ENCODE peak calls at places on chromosomes 16 and 17, in ten cellular contexts. One of them, this sample, is unnamed.

GRCh38 chr17:12099412-12099811 is 78.7 kb downstream of the MAP2K4 start:
- DNase-seq in activated CD8-positive, alpha-beta T cell treated with anti-CD3 and anti-CD28 coated beads, Interleukin-2, amount 10 ng/mL, durations not matched to agents 7 days and 5 days: no peak
- DNase-seq in fibroblast of the aortic adventitia: no peak
- DNase-seq in stimulated activated CD4-positive, alpha-beta T cell treated with anti-CD3 and anti-CD28 coated beads, Interleukin-15, amount 100 ng/mL, for 1 hour: no peak
- DNase-seq in HCEC 1CT: no peak
- DNase-seq in activated CD8-positive, alpha-beta memory T cell treated with anti-CD3 and anti-CD28 coated beads, Interleukin-2, amount 10 ng/mL, durations not matched to agents 7 days and 5 days: no peak
- DNase-seq in cardiac muscle cell: no peak
- DNase-seq in EH: no peak
- DNase-seq in SJCRH30: no peak
- DNase-seq in AG20443: no peak
- DNase-seq in this sample: no peak

GRCh38 chr16:27304881-27305280 is 8.9 kb upstream of the IL4R start:
- DNase-seq in cardiac muscle cell: no peak
- DNase-seq in SJCRH30: no peak
- DNase-seq in activated CD8-positive, alpha-beta memory T cell treated with anti-CD3 and anti-CD28 coated beads, Interleukin-2, amount 10 ng/mL, durations not matched to agents 7 days and 5 days: no peak
- DNase-seq in AG20443: no peak
- DNase-seq in EH: no peak
- DNase-seq in activated CD8-positive, alpha-beta T cell treated with anti-CD3 and anti-CD28 coated beads, Interleukin-2, amount 10 ng/mL, durations not matched to agents 7 days and 5 days: no peak
- DNase-seq in HCEC 1CT: no peak
- DNase-seq in stimulated activated CD4-positive, alpha-beta T cell treated with anti-CD3 and anti-CD28 coated beads, Interleukin-15, amount 100 ng/mL, for 1 hour: no peak
- DNase-seq in fibroblast of the aortic adventitia: no peak
- DNase-seq in this sample: no peak

GRCh38 chr16:1323296-1324239 is 9.9 kb upstream of the BAIAP3 start:
- DNase-seq in EH: no peak
- DNase-seq in activated CD8-positive, alpha-beta memory T cell treated with anti-CD3 and anti-CD28 coated beads, Interleukin-2, amount 10 ng/mL, durations not matched to agents 7 days and 5 days: no peak
- DNase-seq in activated CD8-positive, alpha-beta T cell treated with anti-CD3 and anti-CD28 coated beads, Interleukin-2, amount 10 ng/mL, durations not matched to agents 7 days and 5 days: no peak
- DNase-seq in fibroblast of the aortic adventitia: no peak
- DNase-seq in SJCRH30: no peak
- DNase-seq in HCEC 1CT: no peak
- DNase-seq in AG20443: no peak
- DNase-seq in cardiac muscle cell: no peak
- DNase-seq in stimulated activated CD4-positive, alpha-beta T cell treated with anti-CD3 and anti-CD28 coated beads, Interleukin-15, amount 100 ng/mL, for 1 hour: no peak
- DNase-seq in this sample: no peak

GRCh38 chr16:75376475-75376907 is 56.8 kb downstream of the CFDP1 start:
- DNase-seq in activated CD8-positive, alpha-beta T cell treated with anti-CD3 and anti-CD28 coated beads, Interleukin-2, amount 10 ng/mL, durations not matched to agents 7 days and 5 days: no peak
- DNase-seq in EH: no peak
- DNase-seq in SJCRH30: no peak
- DNase-seq in HCEC 1CT: no peak
- DNase-seq in cardiac muscle cell: no peak
- DNase-seq in AG20443: no peak
- DNase-seq in stimulated activated CD4-positive, alpha-beta T cell treated with anti-CD3 and anti-CD28 coated beads, Interleukin-15, amount 100 ng/mL, for 1 hour: no peak
- DNase-seq in activated CD8-positive, alpha-beta memory T cell treated with anti-CD3 and anti-CD28 coated beads, Interleukin-2, amount 10 ng/mL, durations not matched to agents 7 days and 5 days: no peak
- DNase-seq in fibroblast of the aortic adventitia: no peak
- DNase-seq in this sample: no peak

GRCh38 chr16:90046122-90046970 is 27.1 kb upstream of the DBNDD1 start:
- DNase-seq in activated CD8-positive, alpha-beta T cell treated with anti-CD3 and anti-CD28 coated beads, Interleukin-2, amount 10 ng/mL, durations not matched to agents 7 days and 5 days: no peak
- DNase-seq in EH: no peak
- DNase-seq in fibroblast of the aortic adventitia: no peak
- DNase-seq in stimulated activated CD4-positive, alpha-beta T cell treated with anti-CD3 and anti-CD28 coated beads, Interleukin-15, amount 100 ng/mL, for 1 hour: no peak
- DNase-seq in HCEC 1CT: no peak
- DNase-seq in cardiac muscle cell: no peak
- DNase-seq in activated CD8-positive, alpha-beta memory T cell treated with anti-CD3 and anti-CD28 coated beads, Interleukin-2, amount 10 ng/mL, durations not matched to agents 7 days and 5 days: no peak
- DNase-seq in SJCRH30: no peak
- DNase-seq in AG20443: no peak
- DNase-seq in this sample: no peak

GRCh38 chr17:16971458-16972338 is at the start of gene TNFRSF13B:
- DNase-seq in activated CD8-positive, alpha-beta T cell treated with anti-CD3 and anti-CD28 coated beads, Interleukin-2, amount 10 ng/mL, durations not matched to agents 7 days and 5 days: no peak
- DNase-seq in stimulated activated CD4-positive, alpha-beta T cell treated with anti-CD3 and anti-CD28 coated beads, Interleukin-15, amount 100 ng/mL, for 1 hour: no peak
- DNase-seq in activated CD8-positive, alpha-beta memory T cell treated with anti-CD3 and anti-CD28 coated beads, Interleukin-2, amount 10 ng/mL, durations not matched to agents 7 days and 5 days: no peak
- DNase-seq in HCEC 1CT: no peak
- DNase-seq in SJCRH30: no peak
- DNase-seq in AG20443: no peak
- DNase-seq in fibroblast of the aortic adventitia: no peak
- DNase-seq in EH: no peak
- DNase-seq in cardiac muscle cell: no peak
- DNase-seq in this sample: no peak

GRCh38 chr17:4008082-4008435 is 43.8 kb upstream of the ATP2A3 start:
- DNase-seq in activated CD8-positive, alpha-beta memory T cell treated with anti-CD3 and anti-CD28 coated beads, Interleukin-2, amount 10 ng/mL, durations not matched to agents 7 days and 5 days: no peak
- DNase-seq in EH: no peak
- DNase-seq in cardiac muscle cell: peak; percentile 42
- DNase-seq in stimulated activated CD4-positive, alpha-beta T cell treated with anti-CD3 and anti-CD28 coated beads, Interleukin-15, amount 100 ng/mL, for 1 hour: no peak
- DNase-seq in fibroblast of the aortic adventitia: no peak
- DNase-seq in activated CD8-positive, alpha-beta T cell treated with anti-CD3 and anti-CD28 coated beads, Interleukin-2, amount 10 ng/mL, durations not matched to agents 7 days and 5 days: peak; percentile 18
- DNase-seq in HCEC 1CT: no peak
- DNase-seq in AG20443: no peak
- DNase-seq in SJCRH30: no peak
- DNase-seq in this sample: no peak

GRCh38 chr17:76252040-76252954 is 12.0 kb upstream of the RNF157 start:
- DNase-seq in AG20443: peak; percentile 90
- DNase-seq in stimulated activated CD4-positive, alpha-beta T cell treated with anti-CD3 and anti-CD28 coated beads, Interleukin-15, amount 100 ng/mL, for 1 hour: no peak
- DNase-seq in EH: peak; percentile 97
- DNase-seq in activated CD8-positive, alpha-beta memory T cell treated with anti-CD3 and anti-CD28 coated beads, Interleukin-2, amount 10 ng/mL, durations not matched to agents 7 days and 5 days: peak; percentile 66
- DNase-seq in cardiac muscle cell: no peak
- DNase-seq in activated CD8-positive, alpha-beta T cell treated with anti-CD3 and anti-CD28 coated beads, Interleukin-2, amount 10 ng/mL, durations not matched to agents 7 days and 5 days: peak; percentile 65
- DNase-seq in SJCRH30: peak; percentile 51
- DNase-seq in HCEC 1CT: peak; percentile 98
- DNase-seq in fibroblast of the aortic adventitia: peak; percentile 76
- DNase-seq in this sample: no peak

GRCh38 chr17:27396941-27397340 is 59.3 kb upstream of the KSR1 start:
- DNase-seq in activated CD8-positive, alpha-beta memory T cell treated with anti-CD3 and anti-CD28 coated beads, Interleukin-2, amount 10 ng/mL, durations not matched to agents 7 days and 5 days: no peak
- DNase-seq in SJCRH30: no peak
- DNase-seq in stimulated activated CD4-positive, alpha-beta T cell treated with anti-CD3 and anti-CD28 coated beads, Interleukin-15, amount 100 ng/mL, for 1 hour: no peak
- DNase-seq in activated CD8-positive, alpha-beta T cell treated with anti-CD3 and anti-CD28 coated beads, Interleukin-2, amount 10 ng/mL, durations not matched to agents 7 days and 5 days: no peak
- DNase-seq in EH: peak; percentile 87
- DNase-seq in HCEC 1CT: no peak
- DNase-seq in cardiac muscle cell: no peak
- DNase-seq in fibroblast of the aortic adventitia: peak; percentile 62
- DNase-seq in AG20443: peak; percentile 78
- DNase-seq in this sample: no peak

GRCh38 chr17:17080781-17081180 is 38.5 kb downstream of the MPRIP start:
- DNase-seq in activated CD8-positive, alpha-beta memory T cell treated with anti-CD3 and anti-CD28 coated beads, Interleukin-2, amount 10 ng/mL, durations not matched to agents 7 days and 5 days: no peak
- DNase-seq in stimulated activated CD4-positive, alpha-beta T cell treated with anti-CD3 and anti-CD28 coated beads, Interleukin-15, amount 100 ng/mL, for 1 hour: no peak
- DNase-seq in fibroblast of the aortic adventitia: no peak
- DNase-seq in HCEC 1CT: no peak
- DNase-seq in cardiac muscle cell: no peak
- DNase-seq in SJCRH30: no peak
- DNase-seq in EH: no peak
- DNase-seq in activated CD8-positive, alpha-beta T cell treated with anti-CD3 and anti-CD28 coated beads, Interleukin-2, amount 10 ng/mL, durations not matched to agents 7 days and 5 days: no peak
- DNase-seq in AG20443: no peak
- DNase-seq in this sample: no peak

GRCh38 chr17:13415877-13416416 is 185.8 kb downstream of the HS3ST3A1 start:
- DNase-seq in stimulated activated CD4-positive, alpha-beta T cell treated with anti-CD3 and anti-CD28 coated beads, Interleukin-15, amount 100 ng/mL, for 1 hour: no peak
- DNase-seq in activated CD8-positive, alpha-beta memory T cell treated with anti-CD3 and anti-CD28 coated beads, Interleukin-2, amount 10 ng/mL, durations not matched to agents 7 days and 5 days: no peak
- DNase-seq in EH: peak; percentile 89
- DNase-seq in SJCRH30: peak; percentile 85
- DNase-seq in activated CD8-positive, alpha-beta T cell treated with anti-CD3 and anti-CD28 coated beads, Interleukin-2, amount 10 ng/mL, durations not matched to agents 7 days and 5 days: no peak
- DNase-seq in HCEC 1CT: no peak
- DNase-seq in AG20443: peak; percentile 56
- DNase-seq in cardiac muscle cell: peak; percentile 13
- DNase-seq in fibroblast of the aortic adventitia: peak; percentile 69
- DNase-seq in this sample: no peak

GRCh38 chr16:86755571-86756006 is 177.2 kb downstream of the FOXL1 start:
- DNase-seq in HCEC 1CT: no peak
- DNase-seq in stimulated activated CD4-positive, alpha-beta T cell treated with anti-CD3 and anti-CD28 coated beads, Interleukin-15, amount 100 ng/mL, for 1 hour: no peak
- DNase-seq in activated CD8-positive, alpha-beta T cell treated with anti-CD3 and anti-CD28 coated beads, Interleukin-2, amount 10 ng/mL, durations not matched to agents 7 days and 5 days: no peak
- DNase-seq in AG20443: no peak
- DNase-seq in EH: no peak
- DNase-seq in fibroblast of the aortic adventitia: peak; percentile 36
- DNase-seq in cardiac muscle cell: no peak
- DNase-seq in SJCRH30: no peak
- DNase-seq in activated CD8-positive, alpha-beta memory T cell treated with anti-CD3 and anti-CD28 coated beads, Interleukin-2, amount 10 ng/mL, durations not matched to agents 7 days and 5 days: no peak
- DNase-seq in this sample: no peak

GRCh38 chr16:12002447-12003006 is 26.0 kb downstream of the SNX29 start:
- DNase-seq in stimulated activated CD4-positive, alpha-beta T cell treated with anti-CD3 and anti-CD28 coated beads, Interleukin-15, amount 100 ng/mL, for 1 hour: no peak
- DNase-seq in HCEC 1CT: peak; percentile 59
- DNase-seq in activated CD8-positive, alpha-beta memory T cell treated with anti-CD3 and anti-CD28 coated beads, Interleukin-2, amount 10 ng/mL, durations not matched to agents 7 days and 5 days: no peak
- DNase-seq in cardiac muscle cell: peak; percentile 58
- DNase-seq in SJCRH30: peak; percentile 51
- DNase-seq in EH: peak; percentile 28
- DNase-seq in AG20443: peak; percentile 54
- DNase-seq in activated CD8-positive, alpha-beta T cell treated with anti-CD3 and anti-CD28 coated beads, Interleukin-2, amount 10 ng/mL, durations not matched to agents 7 days and 5 days: no peak
- DNase-seq in fibroblast of the aortic adventitia: peak; percentile 57
- DNase-seq in this sample: no peak

GRCh38 chr17:27530791-27531391 is 74.6 kb downstream of the KSR1 start:
- DNase-seq in SJCRH30: no peak
- DNase-seq in EH: no peak
- DNase-seq in fibroblast of the aortic adventitia: no peak
- DNase-seq in HCEC 1CT: no peak
- DNase-seq in AG20443: peak; percentile 36
- DNase-seq in activated CD8-positive, alpha-beta T cell treated with anti-CD3 and anti-CD28 coated beads, Interleukin-2, amount 10 ng/mL, durations not matched to agents 7 days and 5 days: no peak
- DNase-seq in stimulated activated CD4-positive, alpha-beta T cell treated with anti-CD3 and anti-CD28 coated beads, Interleukin-15, amount 100 ng/mL, for 1 hour: no peak
- DNase-seq in cardiac muscle cell: no peak
- DNase-seq in activated CD8-positive, alpha-beta memory T cell treated with anti-CD3 and anti-CD28 coated beads, Interleukin-2, amount 10 ng/mL, durations not matched to agents 7 days and 5 days: no peak
- DNase-seq in this sample: no peak

GRCh38 chr17:50198026-50198669 is 3.3 kb downstream of the COL1A1 start:
- DNase-seq in SJCRH30: peak; percentile 76
- DNase-seq in EH: peak; percentile 77
- DNase-seq in HCEC 1CT: peak; percentile 61
- DNase-seq in activated CD8-positive, alpha-beta T cell treated with anti-CD3 and anti-CD28 coated beads, Interleukin-2, amount 10 ng/mL, durations not matched to agents 7 days and 5 days: peak; percentile 81
- DNase-seq in activated CD8-positive, alpha-beta memory T cell treated with anti-CD3 and anti-CD28 coated beads, Interleukin-2, amount 10 ng/mL, durations not matched to agents 7 days and 5 days: peak; percentile 79
- DNase-seq in fibroblast of the aortic adventitia: peak; percentile 70
- DNase-seq in stimulated activated CD4-positive, alpha-beta T cell treated with anti-CD3 and anti-CD28 coated beads, Interleukin-15, amount 100 ng/mL, for 1 hour: peak; percentile 49
- DNase-seq in AG20443: no peak
- DNase-seq in cardiac muscle cell: peak; percentile 68
- DNase-seq in this sample: peak; percentile 42

GRCh38 chr16:11582157-11582814 is 4.4 kb downstream of the LITAF start:
- DNase-seq in stimulated activated CD4-positive, alpha-beta T cell treated with anti-CD3 and anti-CD28 coated beads, Interleukin-15, amount 100 ng/mL, for 1 hour: no peak
- DNase-seq in cardiac muscle cell: no peak
- DNase-seq in EH: no peak
- DNase-seq in activated CD8-positive, alpha-beta memory T cell treated with anti-CD3 and anti-CD28 coated beads, Interleukin-2, amount 10 ng/mL, durations not matched to agents 7 days and 5 days: no peak
- DNase-seq in AG20443: no peak
- DNase-seq in SJCRH30: no peak
- DNase-seq in activated CD8-positive, alpha-beta T cell treated with anti-CD3 and anti-CD28 coated beads, Interleukin-2, amount 10 ng/mL, durations not matched to agents 7 days and 5 days: no peak
- DNase-seq in HCEC 1CT: no peak
- DNase-seq in fibroblast of the aortic adventitia: no peak
- DNase-seq in this sample: no peak

GRCh38 chr16:5584100-5584499 is 486.5 kb upstream of the EEF2KMT start:
- DNase-seq in stimulated activated CD4-positive, alpha-beta T cell treated with anti-CD3 and anti-CD28 coated beads, Interleukin-15, amount 100 ng/mL, for 1 hour: no peak
- DNase-seq in HCEC 1CT: no peak
- DNase-seq in fibroblast of the aortic adventitia: no peak
- DNase-seq in cardiac muscle cell: no peak
- DNase-seq in EH: no peak
- DNase-seq in activated CD8-positive, alpha-beta memory T cell treated with anti-CD3 and anti-CD28 coated beads, Interleukin-2, amount 10 ng/mL, durations not matched to agents 7 days and 5 days: no peak
- DNase-seq in activated CD8-positive, alpha-beta T cell treated with anti-CD3 and anti-CD28 coated beads, Interleukin-2, amount 10 ng/mL, durations not matched to agents 7 days and 5 days: no peak
- DNase-seq in AG20443: no peak
- DNase-seq in SJCRH30: no peak
- DNase-seq in this sample: no peak

GRCh38 chr17:13346081-13346533 is 255.6 kb downstream of the HS3ST3A1 start:
- DNase-seq in SJCRH30: no peak
- DNase-seq in stimulated activated CD4-positive, alpha-beta T cell treated with anti-CD3 and anti-CD28 coated beads, Interleukin-15, amount 100 ng/mL, for 1 hour: no peak
- DNase-seq in EH: peak; percentile 94
- DNase-seq in fibroblast of the aortic adventitia: peak; percentile 80
- DNase-seq in activated CD8-positive, alpha-beta memory T cell treated with anti-CD3 and anti-CD28 coated beads, Interleukin-2, amount 10 ng/mL, durations not matched to agents 7 days and 5 days: no peak
- DNase-seq in AG20443: peak; percentile 79
- DNase-seq in activated CD8-positive, alpha-beta T cell treated with anti-CD3 and anti-CD28 coated beads, Interleukin-2, amount 10 ng/mL, durations not matched to agents 7 days and 5 days: no peak
- DNase-seq in cardiac muscle cell: no peak
- DNase-seq in HCEC 1CT: peak; percentile 99
- DNase-seq in this sample: no peak

GRCh38 chr16:4140652-4141051 is 24.4 kb upstream of the ADCY9 start:
- DNase-seq in fibroblast of the aortic adventitia: peak; percentile 68
- DNase-seq in stimulated activated CD4-positive, alpha-beta T cell treated with anti-CD3 and anti-CD28 coated beads, Interleukin-15, amount 100 ng/mL, for 1 hour: no peak
- DNase-seq in activated CD8-positive, alpha-beta memory T cell treated with anti-CD3 and anti-CD28 coated beads, Interleukin-2, amount 10 ng/mL, durations not matched to agents 7 days and 5 days: no peak
- DNase-seq in activated CD8-positive, alpha-beta T cell treated with anti-CD3 and anti-CD28 coated beads, Interleukin-2, amount 10 ng/mL, durations not matched to agents 7 days and 5 days: no peak
- DNase-seq in cardiac muscle cell: no peak
- DNase-seq in HCEC 1CT: no peak
- DNase-seq in AG20443: no peak
- DNase-seq in EH: peak; percentile 62
- DNase-seq in SJCRH30: no peak
- DNase-seq in this sample: no peak

GRCh38 chr17:58005031-58005727 is 1.9 kb downstream of the SRSF1 start:
- DNase-seq in fibroblast of the aortic adventitia: no peak
- DNase-seq in activated CD8-positive, alpha-beta memory T cell treated with anti-CD3 and anti-CD28 coated beads, Interleukin-2, amount 10 ng/mL, durations not matched to agents 7 days and 5 days: no peak
- DNase-seq in cardiac muscle cell: no peak
- DNase-seq in activated CD8-positive, alpha-beta T cell treated with anti-CD3 and anti-CD28 coated beads, Interleukin-2, amount 10 ng/mL, durations not matched to agents 7 days and 5 days: no peak
- DNase-seq in AG20443: no peak
- DNase-seq in EH: peak; percentile 48
- DNase-seq in HCEC 1CT: no peak
- DNase-seq in stimulated activated CD4-positive, alpha-beta T cell treated with anti-CD3 and anti-CD28 coated beads, Interleukin-15, amount 100 ng/mL, for 1 hour: no peak
- DNase-seq in SJCRH30: no peak
- DNase-seq in this sample: no peak

GRCh38 chr17:76903631-76904030 is 35.4 kb downstream of the MGAT5B start:
- DNase-seq in HCEC 1CT: no peak
- DNase-seq in AG20443: no peak
- DNase-seq in cardiac muscle cell: no peak
- DNase-seq in SJCRH30: no peak
- DNase-seq in activated CD8-positive, alpha-beta T cell treated with anti-CD3 and anti-CD28 coated beads, Interleukin-2, amount 10 ng/mL, durations not matched to agents 7 days and 5 days: no peak
- DNase-seq in activated CD8-positive, alpha-beta memory T cell treated with anti-CD3 and anti-CD28 coated beads, Interleukin-2, amount 10 ng/mL, durations not matched to agents 7 days and 5 days: no peak
- DNase-seq in stimulated activated CD4-positive, alpha-beta T cell treated with anti-CD3 and anti-CD28 coated beads, Interleukin-15, amount 100 ng/mL, for 1 hour: no peak
- DNase-seq in fibroblast of the aortic adventitia: no peak
- DNase-seq in EH: no peak
- DNase-seq in this sample: no peak

GRCh38 chr17:82924214-82924613 is 84.4 kb upstream of the ZNF750 start:
- DNase-seq in AG20443: no peak
- DNase-seq in cardiac muscle cell: no peak
- DNase-seq in HCEC 1CT: no peak
- DNase-seq in EH: no peak
- DNase-seq in activated CD8-positive, alpha-beta memory T cell treated with anti-CD3 and anti-CD28 coated beads, Interleukin-2, amount 10 ng/mL, durations not matched to agents 7 days and 5 days: no peak
- DNase-seq in fibroblast of the aortic adventitia: no peak
- DNase-seq in activated CD8-positive, alpha-beta T cell treated with anti-CD3 and anti-CD28 coated beads, Interleukin-2, amount 10 ng/mL, durations not matched to agents 7 days and 5 days: no peak
- DNase-seq in SJCRH30: no peak
- DNase-seq in stimulated activated CD4-positive, alpha-beta T cell treated with anti-CD3 and anti-CD28 coated beads, Interleukin-15, amount 100 ng/mL, for 1 hour: no peak
- DNase-seq in this sample: no peak

GRCh38 chr16:77974883-77975282 is 47.5 kb upstream of the CLEC3A start:
- DNase-seq in cardiac muscle cell: peak; percentile 69
- DNase-seq in activated CD8-positive, alpha-beta T cell treated with anti-CD3 and anti-CD28 coated beads, Interleukin-2, amount 10 ng/mL, durations not matched to agents 7 days and 5 days: peak; percentile 24
- DNase-seq in AG20443: no peak
- DNase-seq in fibroblast of the aortic adventitia: no peak
- DNase-seq in EH: no peak
- DNase-seq in SJCRH30: no peak
- DNase-seq in activated CD8-positive, alpha-beta memory T cell treated with anti-CD3 and anti-CD28 coated beads, Interleukin-2, amount 10 ng/mL, durations not matched to agents 7 days and 5 days: peak; percentile 41
- DNase-seq in stimulated activated CD4-positive, alpha-beta T cell treated with anti-CD3 and anti-CD28 coated beads, Interleukin-15, amount 100 ng/mL, for 1 hour: no peak
- DNase-seq in HCEC 1CT: no peak
- DNase-seq in this sample: no peak

GRCh38 chr16:3028716-3029319 is 5.0 kb downstream of the THOC6 start:
- DNase-seq in activated CD8-positive, alpha-beta memory T cell treated with anti-CD3 and anti-CD28 coated beads, Interleukin-2, amount 10 ng/mL, durations not matched to agents 7 days and 5 days: no peak
- DNase-seq in SJCRH30: no peak
- DNase-seq in AG20443: no peak
- DNase-seq in stimulated activated CD4-positive, alpha-beta T cell treated with anti-CD3 and anti-CD28 coated beads, Interleukin-15, amount 100 ng/mL, for 1 hour: no peak
- DNase-seq in activated CD8-positive, alpha-beta T cell treated with anti-CD3 and anti-CD28 coated beads, Interleukin-2, amount 10 ng/mL, durations not matched to agents 7 days and 5 days: no peak
- DNase-seq in EH: no peak
- DNase-seq in cardiac muscle cell: no peak
- DNase-seq in fibroblast of the aortic adventitia: no peak
- DNase-seq in HCEC 1CT: no peak
- DNase-seq in this sample: no peak

GRCh38 chr16:72021043-72021442 is 12.5 kb downstream of the DHODH start:
- DNase-seq in SJCRH30: no peak
- DNase-seq in AG20443: no peak
- DNase-seq in fibroblast of the aortic adventitia: no peak
- DNase-seq in activated CD8-positive, alpha-beta T cell treated with anti-CD3 and anti-CD28 coated beads, Interleukin-2, amount 10 ng/mL, durations not matched to agents 7 days and 5 days: no peak
- DNase-seq in HCEC 1CT: no peak
- DNase-seq in activated CD8-positive, alpha-beta memory T cell treated with anti-CD3 and anti-CD28 coated beads, Interleukin-2, amount 10 ng/mL, durations not matched to agents 7 days and 5 days: no peak
- DNase-seq in cardiac muscle cell: peak; percentile 49
- DNase-seq in EH: no peak
- DNase-seq in stimulated activated CD4-positive, alpha-beta T cell treated with anti-CD3 and anti-CD28 coated beads, Interleukin-15, amount 100 ng/mL, for 1 hour: no peak
- DNase-seq in this sample: no peak

GRCh38 chr17:48642059-48642842 is 16.1 kb upstream of the HOXB9 start:
- DNase-seq in activated CD8-positive, alpha-beta memory T cell treated with anti-CD3 and anti-CD28 coated beads, Interleukin-2, amount 10 ng/mL, durations not matched to agents 7 days and 5 days: no peak
- DNase-seq in EH: no peak
- DNase-seq in activated CD8-positive, alpha-beta T cell treated with anti-CD3 and anti-CD28 coated beads, Interleukin-2, amount 10 ng/mL, durations not matched to agents 7 days and 5 days: no peak
- DNase-seq in SJCRH30: no peak
- DNase-seq in cardiac muscle cell: no peak
- DNase-seq in stimulated activated CD4-positive, alpha-beta T cell treated with anti-CD3 and anti-CD28 coated beads, Interleukin-15, amount 100 ng/mL, for 1 hour: no peak
- DNase-seq in fibroblast of the aortic adventitia: no peak
- DNase-seq in AG20443: no peak
- DNase-seq in HCEC 1CT: no peak
- DNase-seq in this sample: no peak

GRCh38 chr17:41004397-41004796 is 4.5 kb downstream of the KRTAP3-1 start:
- DNase-seq in stimulated activated CD4-positive, alpha-beta T cell treated with anti-CD3 and anti-CD28 coated beads, Interleukin-15, amount 100 ng/mL, for 1 hour: no peak
- DNase-seq in activated CD8-positive, alpha-beta T cell treated with anti-CD3 and anti-CD28 coated beads, Interleukin-2, amount 10 ng/mL, durations not matched to agents 7 days and 5 days: no peak
- DNase-seq in AG20443: no peak
- DNase-seq in EH: no peak
- DNase-seq in activated CD8-positive, alpha-beta memory T cell treated with anti-CD3 and anti-CD28 coated beads, Interleukin-2, amount 10 ng/mL, durations not matched to agents 7 days and 5 days: no peak
- DNase-seq in cardiac muscle cell: no peak
- DNase-seq in fibroblast of the aortic adventitia: no peak
- DNase-seq in SJCRH30: no peak
- DNase-seq in HCEC 1CT: no peak
- DNase-seq in this sample: no peak

GRCh38 chr17:73760186-73760758 is 116.0 kb upstream of the SDK2 start:
- DNase-seq in fibroblast of the aortic adventitia: no peak
- DNase-seq in AG20443: no peak
- DNase-seq in cardiac muscle cell: peak; percentile 34
- DNase-seq in stimulated activated CD4-positive, alpha-beta T cell treated with anti-CD3 and anti-CD28 coated beads, Interleukin-15, amount 100 ng/mL, for 1 hour: no peak
- DNase-seq in EH: no peak
- DNase-seq in HCEC 1CT: no peak
- DNase-seq in activated CD8-positive, alpha-beta T cell treated with anti-CD3 and anti-CD28 coated beads, Interleukin-2, amount 10 ng/mL, durations not matched to agents 7 days and 5 days: no peak
- DNase-seq in activated CD8-positive, alpha-beta memory T cell treated with anti-CD3 and anti-CD28 coated beads, Interleukin-2, amount 10 ng/mL, durations not matched to agents 7 days and 5 days: no peak
- DNase-seq in SJCRH30: no peak
- DNase-seq in this sample: no peak

This sample was measured in central memory CD8-positive, alpha-beta T cell.